ENCODE peak calls at places on chromosome 20, in nine cellular contexts. One of them, this sample, is unnamed.

GRCh38 chr20:8720089-8720488 is 348.8 kb upstream of the PLCB4 start:
- DNase-seq in CD8-positive, alpha-beta T cell: no peak
- DNase-seq in thoracic aorta: no peak
- DNase-seq in fibroblast of lung: peak; percentile 17
- DNase-seq in DND-41: no peak
- DNase-seq in Peyer's patch: no peak
- DNase-seq in lower leg skin: no peak
- DNase-seq in GM12865: no peak
- DNase-seq in heart left ventricle: no peak
- DNase-seq in this sample: no peak

GRCh38 chr20:18003897-18004296 is 35.1 kb downstream of the MGME1 start:
- DNase-seq in CD8-positive, alpha-beta T cell: no peak
- DNase-seq in thoracic aorta: no peak
- DNase-seq in fibroblast of lung: no peak
- DNase-seq in DND-41: no peak
- DNase-seq in Peyer's patch: no peak
- DNase-seq in lower leg skin: no peak
- DNase-seq in GM12865: peak; percentile 77
- DNase-seq in heart left ventricle: no peak
- DNase-seq in this sample: no peak

GRCh38 chr20:37385659-37386504 is 39.9 kb downstream of the SRC start:
- DNase-seq in CD8-positive, alpha-beta T cell: no peak
- DNase-seq in thoracic aorta: no peak
- DNase-seq in fibroblast of lung: no peak
- DNase-seq in DND-41: no peak
- DNase-seq in Peyer's patch: peak; percentile 45
- DNase-seq in lower leg skin: no peak
- DNase-seq in GM12865: no peak
- DNase-seq in heart left ventricle: no peak
- DNase-seq in this sample: no peak

GRCh38 chr20:51563597-51564332 is 21.2 kb upstream of the NFATC2 start:
- DNase-seq in CD8-positive, alpha-beta T cell: no peak
- DNase-seq in thoracic aorta: peak; percentile 40
- DNase-seq in fibroblast of lung: peak; percentile 88
- DNase-seq in DND-41: no peak
- DNase-seq in Peyer's patch: peak; percentile 67
- DNase-seq in lower leg skin: peak; percentile 45
- DNase-seq in GM12865: peak; percentile 14
- DNase-seq in heart left ventricle: peak; percentile 58
- DNase-seq in this sample: no peak

GRCh38 chr20:14582855-14583254 is 245.4 kb upstream of the FLRT3 start:
- DNase-seq in CD8-positive, alpha-beta T cell: no peak
- DNase-seq in thoracic aorta: no peak
- DNase-seq in fibroblast of lung: no peak
- DNase-seq in DND-41: peak; percentile 15
- DNase-seq in Peyer's patch: no peak
- DNase-seq in lower leg skin: no peak
- DNase-seq in GM12865: no peak
- DNase-seq in heart left ventricle: no peak
- DNase-seq in this sample: no peak

GRCh38 chr20:51142448-51142847 is 119.5 kb upstream of the KCNG1 start:
- DNase-seq in CD8-positive, alpha-beta T cell: no peak
- DNase-seq in thoracic aorta: no peak
- DNase-seq in fibroblast of lung: no peak
- DNase-seq in DND-41: no peak
- DNase-seq in Peyer's patch: no peak
- DNase-seq in lower leg skin: no peak
- DNase-seq in GM12865: no peak
- DNase-seq in heart left ventricle: no peak
- DNase-seq in this sample: no peak

GRCh38 chr20:25508083-25508770 is 77.1 kb downstream of the NINL start:
- DNase-seq in CD8-positive, alpha-beta T cell: no peak
- DNase-seq in thoracic aorta: peak; percentile 22
- DNase-seq in fibroblast of lung: peak; percentile 91
- DNase-seq in DND-41: no peak
- DNase-seq in Peyer's patch: peak; percentile 70
- DNase-seq in lower leg skin: no peak
- DNase-seq in GM12865: no peak
- DNase-seq in heart left ventricle: no peak
- DNase-seq in this sample: no peak

GRCh38 chr20:53872561-53873248 is 197.7 kb downstream of the BCAS1 start:
- DNase-seq in CD8-positive, alpha-beta T cell: peak; percentile 38
- DNase-seq in thoracic aorta: no peak
- DNase-seq in fibroblast of lung: peak; percentile 41
- DNase-seq in DND-41: peak; percentile 87
- DNase-seq in Peyer's patch: no peak
- DNase-seq in lower leg skin: no peak
- DNase-seq in GM12865: peak; percentile 73
- DNase-seq in heart left ventricle: no peak
- DNase-seq in this sample: no peak

GRCh38 chr20:6533321-6533720 is 234.2 kb upstream of the BMP2 start:
- DNase-seq in CD8-positive, alpha-beta T cell: no peak
- DNase-seq in thoracic aorta: no peak
- DNase-seq in fibroblast of lung: peak; percentile 92
- DNase-seq in DND-41: no peak
- DNase-seq in Peyer's patch: no peak
- DNase-seq in lower leg skin: no peak
- DNase-seq in GM12865: no peak
- DNase-seq in heart left ventricle: no peak
- DNase-seq in this sample: no peak

GRCh38 chr20:3543901-3544507 is 73.2 kb downstream of the ATRN start:
- DNase-seq in CD8-positive, alpha-beta T cell: no peak
- DNase-seq in thoracic aorta: no peak
- DNase-seq in fibroblast of lung: no peak
- DNase-seq in DND-41: no peak
- DNase-seq in Peyer's patch: no peak
- DNase-seq in lower leg skin: no peak
- DNase-seq in GM12865: no peak
- DNase-seq in heart left ventricle: no peak
- DNase-seq in this sample: no peak

GRCh38 chr20:48618631-48619030 is 209.2 kb downstream of the PREX1 start:
- DNase-seq in CD8-positive, alpha-beta T cell: no peak
- DNase-seq in thoracic aorta: no peak
- DNase-seq in fibroblast of lung: no peak
- DNase-seq in DND-41: no peak
- DNase-seq in Peyer's patch: peak; percentile 36
- DNase-seq in lower leg skin: no peak
- DNase-seq in GM12865: no peak
- DNase-seq in heart left ventricle: no peak
- DNase-seq in this sample: no peak

GRCh38 chr20:19552896-19553180 is 205.2 kb upstream of the RIN2 start:
- DNase-seq in CD8-positive, alpha-beta T cell: no peak
- DNase-seq in thoracic aorta: no peak
- DNase-seq in fibroblast of lung: no peak
- DNase-seq in DND-41: no peak
- DNase-seq in Peyer's patch: no peak
- DNase-seq in lower leg skin: no peak
- DNase-seq in GM12865: no peak
- DNase-seq in heart left ventricle: no peak
- DNase-seq in this sample: no peak

GRCh38 chr20:11522359-11522758 is 395.3 kb upstream of the BTBD3 start:
- DNase-seq in CD8-positive, alpha-beta T cell: no peak
- DNase-seq in thoracic aorta: no peak
- DNase-seq in fibroblast of lung: no peak
- DNase-seq in DND-41: no peak
- DNase-seq in Peyer's patch: no peak
- DNase-seq in lower leg skin: no peak
- DNase-seq in GM12865: no peak
- DNase-seq in heart left ventricle: no peak
- DNase-seq in this sample: no peak

GRCh38 chr20:54167909-54168872 is 5.6 kb downstream of the CYP24A1 start:
- DNase-seq in CD8-positive, alpha-beta T cell: no peak
- DNase-seq in thoracic aorta: no peak
- DNase-seq in fibroblast of lung: peak; percentile 8
- DNase-seq in DND-41: no peak
- DNase-seq in Peyer's patch: no peak
- DNase-seq in lower leg skin: no peak
- DNase-seq in GM12865: no peak
- DNase-seq in heart left ventricle: no peak
- DNase-seq in this sample: no peak

GRCh38 chr20:3471397-3472021 is 691 bp downstream of the ATRN start:
- DNase-seq in CD8-positive, alpha-beta T cell: no peak
- DNase-seq in thoracic aorta: no peak
- DNase-seq in fibroblast of lung: no peak
- DNase-seq in DND-41: no peak
- DNase-seq in Peyer's patch: no peak
- DNase-seq in lower leg skin: no peak
- DNase-seq in GM12865: no peak
- DNase-seq in heart left ventricle: peak; percentile 15
- DNase-seq in this sample: no peak

DNA sequence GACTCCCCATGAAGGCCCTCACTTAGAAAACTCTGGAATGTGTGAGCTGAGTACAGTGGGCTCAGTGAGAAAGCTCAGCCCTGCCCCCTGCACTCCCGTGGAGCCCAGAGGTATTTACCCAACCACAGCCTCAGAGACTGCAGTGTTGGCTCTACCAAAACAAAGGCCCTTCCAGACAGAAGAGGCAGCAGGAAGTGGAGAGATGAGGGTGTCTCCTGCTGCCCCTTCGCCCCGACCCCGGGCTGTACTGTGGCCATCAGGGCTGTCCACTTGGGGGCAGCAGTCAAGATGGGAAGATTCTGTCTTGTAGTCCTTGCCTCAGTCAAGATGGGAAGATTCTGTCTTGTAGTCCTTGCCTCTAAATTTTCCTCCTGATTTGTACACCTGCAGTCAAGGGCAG is 341.3 kb downstream of the TAF4 start:
- DNase-seq in CD8-positive, alpha-beta T cell: no peak
- DNase-seq in thoracic aorta: no peak
- DNase-seq in fibroblast of lung: no peak
- DNase-seq in DND-41: no peak
- DNase-seq in Peyer's patch: no peak
- DNase-seq in lower leg skin: no peak
- DNase-seq in GM12865: no peak
- DNase-seq in heart left ventricle: no peak
- DNase-seq in this sample: no peak
- TF ChIP-seq CTCF in CD8-positive, alpha-beta T cell: no peak
- TF ChIP-seq CTCF in thoracic aorta: no peak
- TF ChIP-seq CTCF in fibroblast of lung: peak; percentile 18
- TF ChIP-seq CTCF in DND-41: peak; percentile 49
- TF ChIP-seq CTCF in Peyer's patch: no peak
- TF ChIP-seq CTCF in lower leg skin: no peak
- TF ChIP-seq CTCF in GM12865: no peak
- TF ChIP-seq CTCF in heart left ventricle: no peak
- TF ChIP-seq CTCF in this sample: no peak

GRCh38 chr20:58628491-58629212 is 22.4 kb upstream of the STX16 start:
- DNase-seq in CD8-positive, alpha-beta T cell: no peak
- DNase-seq in thoracic aorta: no peak
- DNase-seq in fibroblast of lung: no peak
- DNase-seq in DND-41: no peak
- DNase-seq in Peyer's patch: no peak
- DNase-seq in lower leg skin: no peak
- DNase-seq in GM12865: no peak
- DNase-seq in heart left ventricle: no peak
- DNase-seq in this sample: no peak
- TF ChIP-seq CTCF in CD8-positive, alpha-beta T cell: no peak
- TF ChIP-seq CTCF in thoracic aorta: no peak
- TF ChIP-seq CTCF in fibroblast of lung: no peak
- TF ChIP-seq CTCF in DND-41: no peak
- TF ChIP-seq CTCF in Peyer's patch: no peak
- TF ChIP-seq CTCF in lower leg skin: no peak
- TF ChIP-seq CTCF in GM12865: no peak
- TF ChIP-seq CTCF in heart left ventricle: no peak
- TF ChIP-seq CTCF in this sample: no peak

GRCh38 chr20:23776067-23776771 is 25.5 kb upstream of the CST1 start:
- DNase-seq in CD8-positive, alpha-beta T cell: no peak
- DNase-seq in thoracic aorta: no peak
- DNase-seq in fibroblast of lung: no peak
- DNase-seq in DND-41: no peak
- DNase-seq in Peyer's patch: no peak
- DNase-seq in lower leg skin: no peak
- DNase-seq in GM12865: no peak
- DNase-seq in heart left ventricle: no peak
- DNase-seq in this sample: no peak
- TF ChIP-seq CTCF in CD8-positive, alpha-beta T cell: no peak
- TF ChIP-seq CTCF in thoracic aorta: no peak
- TF ChIP-seq CTCF in fibroblast of lung: no peak
- TF ChIP-seq CTCF in DND-41: no peak
- TF ChIP-seq CTCF in Peyer's patch: no peak
- TF ChIP-seq CTCF in lower leg skin: no peak
- TF ChIP-seq CTCF in GM12865: no peak
- TF ChIP-seq CTCF in heart left ventricle: no peak
- TF ChIP-seq CTCF in this sample: no peak

GRCh38 chr20:31853481-31853880 is 8.1 kb upstream of the FOXS1 start:
- DNase-seq in CD8-positive, alpha-beta T cell: no peak
- DNase-seq in thoracic aorta: no peak
- DNase-seq in fibroblast of lung: no peak
- DNase-seq in DND-41: no peak
- DNase-seq in Peyer's patch: peak; percentile 24
- DNase-seq in lower leg skin: no peak
- DNase-seq in GM12865: no peak
- DNase-seq in heart left ventricle: no peak
- DNase-seq in this sample: no peak
- TF ChIP-seq CTCF in CD8-positive, alpha-beta T cell: no peak
- TF ChIP-seq CTCF in thoracic aorta: no peak
- TF ChIP-seq CTCF in fibroblast of lung: no peak
- TF ChIP-seq CTCF in DND-41: no peak
- TF ChIP-seq CTCF in Peyer's patch: no peak
- TF ChIP-seq CTCF in lower leg skin: no peak
- TF ChIP-seq CTCF in GM12865: no peak
- TF ChIP-seq CTCF in heart left ventricle: no peak
- TF ChIP-seq CTCF in this sample: no peak

GRCh38 chr20:46487628-46488027 is 25.7 kb downstream of the ZNF334 start:
- DNase-seq in CD8-positive, alpha-beta T cell: no peak
- DNase-seq in thoracic aorta: no peak
- DNase-seq in fibroblast of lung: no peak
- DNase-seq in DND-41: no peak
- DNase-seq in Peyer's patch: no peak
- DNase-seq in lower leg skin: no peak
- DNase-seq in GM12865: no peak
- DNase-seq in heart left ventricle: no peak
- DNase-seq in this sample: no peak

GRCh38 chr20:46485431-46485830 is 27.9 kb downstream of the ZNF334 start:
- DNase-seq in CD8-positive, alpha-beta T cell: no peak
- DNase-seq in thoracic aorta: no peak
- DNase-seq in fibroblast of lung: peak; percentile 7
- DNase-seq in DND-41: no peak
- DNase-seq in Peyer's patch: no peak
- DNase-seq in lower leg skin: no peak
- DNase-seq in GM12865: no peak
- DNase-seq in heart left ventricle: no peak
- DNase-seq in this sample: no peak

GRCh38 chr20:46484954-46485353 is 28.4 kb downstream of the ZNF334 start:
- DNase-seq in CD8-positive, alpha-beta T cell: no peak
- DNase-seq in thoracic aorta: no peak
- DNase-seq in fibroblast of lung: no peak
- DNase-seq in DND-41: no peak
- DNase-seq in Peyer's patch: no peak
- DNase-seq in lower leg skin: no peak
- DNase-seq in GM12865: no peak
- DNase-seq in heart left ventricle: no peak
- DNase-seq in this sample: no peak

GRCh38 chr20:46483879-46484278 is 29.5 kb downstream of the ZNF334 start:
- DNase-seq in CD8-positive, alpha-beta T cell: no peak
- DNase-seq in thoracic aorta: no peak
- DNase-seq in fibroblast of lung: no peak
- DNase-seq in DND-41: no peak
- DNase-seq in Peyer's patch: no peak
- DNase-seq in lower leg skin: no peak
- DNase-seq in GM12865: no peak
- DNase-seq in heart left ventricle: no peak
- DNase-seq in this sample: no peak

GRCh38 chr20:46482864-46483263 is 30.5 kb downstream of the ZNF334 start:
- DNase-seq in CD8-positive, alpha-beta T cell: no peak
- DNase-seq in thoracic aorta: no peak
- DNase-seq in fibroblast of lung: no peak
- DNase-seq in DND-41: no peak
- DNase-seq in Peyer's patch: no peak
- DNase-seq in lower leg skin: no peak
- DNase-seq in GM12865: no peak
- DNase-seq in heart left ventricle: no peak
- DNase-seq in this sample: no peak
- TF ChIP-seq CTCF in CD8-positive, alpha-beta T cell: no peak
- TF ChIP-seq CTCF in thoracic aorta: no peak
- TF ChIP-seq CTCF in fibroblast of lung: no peak
- TF ChIP-seq CTCF in DND-41: no peak
- TF ChIP-seq CTCF in Peyer's patch: no peak
- TF ChIP-seq CTCF in lower leg skin: no peak
- TF ChIP-seq CTCF in GM12865: no peak
- TF ChIP-seq CTCF in heart left ventricle: no peak
- TF ChIP-seq CTCF in this sample: no peak

This sample was measured in natural killer cell.